ENCODE peak calls at places on chromosomes 1 and 21, in six cellular contexts. M is IMR-90, A is mesenchymal stem cell, X is mesendoderm, W is H9, C is trophoblast cell. Q is an unnamed sample.
A peak's percentile ranks its signal among the peaks of the same experiment; 100 is the strongest.

GRCh38 chr1:197285526-197286217 is 17.6 kb downstream of the CRB1 start:
- DNase-seq in W (no peak), C (no peak), X (no peak), A (no peak), M (no peak), Q (no peak)

GRCh38 chr1:58823481-58824010 is 39.7 kb upstream of the JUN start:
- DNase-seq in X (peak; percentile 46), C (no peak), W (no peak), M (peak; percentile 95), A (peak; percentile 95), Q (no peak)

GRCh38 chr1:177705839-177706238 is 264.0 kb downstream of the SEC16B start:
- DNase-seq in C (no peak), A (no peak), M (no peak), X (no peak), W (no peak), Q (no peak)

GRCh38 chr1:111571987-111572386 is 47.6 kb upstream of the RAP1A start:
- DNase-seq in W (no peak), A (no peak), X (peak; percentile 14), C (no peak), M (peak; percentile 77), Q (peak; percentile 8)

GRCh38 chr1:225848044-225848955 is 33.9 kb downstream of the TMEM63A start:
- DNase-seq in C (no peak), X (no peak), W (peak; percentile 27), A (no peak), M (peak; percentile 56), Q (no peak)

GRCh38 chr1:25095635-25096200 is 136.6 kb downstream of the SYF2 start:
- DNase-seq in X (no peak), C (no peak), A (no peak), W (no peak), M (no peak), Q (no peak)

GRCh38 chr1:12229835-12230548 is at the start of gene VPS13D:
- DNase-seq in C (peak; percentile 79), A (peak; percentile 77), M (peak; percentile 67), X (peak; percentile 83), W (peak; percentile 78), Q (peak; percentile 81)

GRCh38 chr1:206782448-206782847 is 10.2 kb upstream of the IL10 start:
- DNase-seq in M (no peak), W (no peak), X (no peak), C (no peak), A (no peak), Q (no peak)

GRCh38 chr21:45109831-45110492 is 35.6 kb downstream of the ADARB1 start:
- DNase-seq in W (no peak), X (no peak), C (no peak), A (peak; percentile 56), M (no peak), Q (no peak)

GRCh38 chr1:100866041-100866900 is 28.4 kb downstream of the EXTL2 start:
- DNase-seq in M (peak; percentile 70), C (no peak), A (peak; percentile 47), X (peak; percentile 13), W (no peak), Q (peak; percentile 9)

GRCh38 chr1:151372411-151372934 is at the start of gene SELENBP1:
- DNase-seq in X (peak; percentile 78), M (peak; percentile 71), W (peak; percentile 75), A (peak; percentile 91), C (no peak), Q (peak; percentile 48)

GRCh38 chr1:195591917-195592672 is 1016.1 kb downstream of the KCNT2 start:
- DNase-seq in M (peak; percentile 89), A (peak; percentile 19), W (no peak), C (no peak), X (peak; percentile 53), Q (no peak)

GRCh38 chr1:239954836-239955235 is 136.8 kb upstream of the FMN2 start:
- DNase-seq in A (no peak), X (no peak), M (no peak), C (no peak), W (no peak), Q (no peak)

GRCh38 chr1:225596152-225596551 is 56.8 kb downstream of the ENAH start:
- DNase-seq in M (peak; percentile 24), C (no peak), A (no peak), X (no peak), W (no peak), Q (no peak)

GRCh38 chr1:111372336-111372965 is 55.1 kb downstream of the OVGP1 start:
- DNase-seq in X (no peak), C (no peak), W (no peak), M (no peak), A (no peak), Q (no peak)

GRCh38 chr1:18373882-18374493 is 106.7 kb upstream of the KLHDC7A start:
- DNase-seq in W (peak; percentile 86), M (no peak), A (no peak), C (no peak), X (peak; percentile 75), Q (peak; percentile 52)

GRCh38 chr21:33948096-33948950 is 32.7 kb upstream of the ATP5PO start:
- DNase-seq in W (peak; percentile 92), C (peak; percentile 26), X (peak; percentile 98), M (peak; percentile 30), A (peak; percentile 92), Q (peak; percentile 78)
- H3K23ac ChIP-seq in W (no peak overlapping the region), C (no peak overlapping the region), X (no peak overlapping the region), M (peak overlapping the region; percentile 99), A (no peak overlapping the region), Q (no peak overlapping the region)

DNA sequence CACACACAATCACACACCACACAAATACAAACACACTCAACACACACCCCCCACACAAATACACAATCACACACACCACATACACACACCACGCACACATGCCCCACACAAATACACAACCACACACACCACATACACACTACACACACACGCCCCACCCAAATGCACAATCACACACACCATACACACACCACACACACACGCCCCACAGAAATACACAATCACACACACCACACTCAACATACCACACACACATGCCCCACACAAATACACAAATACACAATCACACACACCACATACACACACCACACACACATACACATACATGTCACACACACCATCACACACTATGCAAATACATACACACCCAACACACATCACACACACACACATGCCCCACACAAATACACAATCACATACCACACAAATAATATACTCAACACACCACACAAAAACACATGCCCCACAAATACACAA is 50.2 kb downstream of the PRDM15 start:
- DNase-seq in A (no peak), W (no peak), M (no peak), X (no peak), C (no peak), Q (no peak)
- H3K23ac ChIP-seq in A (no peak overlapping the region), W (no peak overlapping the region), M (no peak overlapping the region), X (no peak overlapping the region), C (no peak overlapping the region), Q (no peak overlapping the region)

GRCh38 chr1:114032271-114033218 is 53.3 kb downstream of the OLFML3 start:
- DNase-seq in A (peak; percentile 58), W (peak; percentile 71), X (peak; percentile 81), M (peak; percentile 87), C (no peak), Q (no peak)

GRCh38 chr1:114035304-114035700 is 56.0 kb downstream of the OLFML3 start:
- DNase-seq in M (no peak), X (no peak), A (no peak), W (peak; percentile 38), C (no peak), Q (no peak)

GRCh38 chr1:114033961-114034360 is 54.7 kb downstream of the OLFML3 start:
- DNase-seq in X (no peak), A (no peak), M (no peak), W (no peak), C (no peak), Q (no peak)

GRCh38 chr1:114033219-114033706 is 54.0 kb downstream of the OLFML3 start:
- DNase-seq in A (peak; percentile 22), C (no peak), X (peak; percentile 89), W (peak; percentile 72), M (no peak), Q (no peak)

GRCh38 chr1:114034561-114035303 is 55.5 kb downstream of the OLFML3 start:
- DNase-seq in A (no peak), W (peak; percentile 51), C (no peak), M (no peak), X (no peak), Q (no peak)
- H3K23ac ChIP-seq in A (no peak overlapping the region), W (no peak overlapping the region), C (no peak overlapping the region), M (no peak overlapping the region), X (no peak overlapping the region), Q (no peak overlapping the region)

DNA sequence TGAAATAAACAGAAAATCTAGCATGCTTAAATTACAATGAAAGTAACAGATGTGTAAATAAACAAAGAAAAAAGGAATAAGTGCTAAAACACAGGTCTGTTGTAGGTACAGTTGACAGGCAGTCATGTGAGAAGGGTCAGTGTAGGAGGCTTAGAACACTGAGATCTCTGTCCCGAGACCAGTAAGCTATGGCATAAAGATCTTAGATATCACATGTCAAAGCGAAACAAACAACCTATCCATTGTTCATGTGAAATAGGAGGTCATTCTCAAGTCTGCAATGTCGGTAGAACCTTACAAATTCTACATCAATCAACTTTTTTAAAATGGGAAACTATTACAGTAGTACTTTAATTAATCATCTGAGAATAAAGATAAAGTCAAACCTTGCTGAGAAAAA is 428.9 kb upstream of the ADGRL2 start:
- DNase-seq in C (no peak), W (no peak), X (no peak), A (no peak), M (no peak), Q (no peak)
- H3K23ac ChIP-seq in C (no peak overlapping the region), W (no peak overlapping the region), X (no peak overlapping the region), A (no peak overlapping the region), M (no peak overlapping the region), Q (no peak overlapping the region)

GRCh38 chr21:41195311-41195710 is 27.4 kb downstream of the BACE2 start:
- DNase-seq in C (no peak), M (no peak), X (no peak), W (no peak), A (no peak), Q (no peak)
- H3K23ac ChIP-seq in C (no peak overlapping the region), M (no peak overlapping the region), X (no peak overlapping the region), W (no peak overlapping the region), A (no peak overlapping the region), Q (no peak overlapping the region)

GRCh38 chr1:211336161-211336560 is 9.5 kb downstream of the TRAF5 start:
- DNase-seq in X (no peak), M (no peak), W (no peak), A (no peak), C (no peak), Q (no peak)
- H3K23ac ChIP-seq in X (no peak overlapping the region), M (peak overlapping the region; percentile 48), W (no peak overlapping the region), A (no peak overlapping the region), C (no peak overlapping the region), Q (no peak overlapping the region)

GRCh38 chr1:204678721-204679455 is 6.7 kb downstream of the LRRN2 start:
- DNase-seq in W (no peak), X (no peak), C (no peak), A (no peak), M (no peak), Q (no peak)
- H3K23ac ChIP-seq in W (no peak overlapping the region), X (peak overlapping the region; percentile 52), C (no peak overlapping the region), A (no peak overlapping the region), M (no peak overlapping the region), Q (no peak overlapping the region)

Q was measured in neuronal stem cell.